ENCODE peak calls at places on chromosomes 1 and 21, in nine cellular contexts. F is cardiac muscle cell, W is neuronal stem cell, Z is right lobe of liver, I is adrenal gland, T is dorsolateral prefrontal cortex, G is heart right ventricle, O is tibial artery, S is WERI-Rb-1. K is an unnamed sample.
A peak's percentile ranks its signal among the peaks of the same experiment; 100 is the strongest.

GRCh38 chr1:228465571-228466146 is 21.5 kb upstream of the RNF187 start:
- DNase-seq in S (peak; percentile 17), O (no peak), T (no peak), F (no peak), I (no peak), Z (no peak), G (no peak), W (no peak), K (no peak)

GRCh38 chr1:77553568-77554291 is 128.7 kb downstream of the ZZZ3 start:
- DNase-seq in Z (no peak), I (no peak), W (no peak), S (no peak), F (no peak), T (no peak), G (no peak), O (no peak), K (no peak)

GRCh38 chr1:57067863-57068262 is 102.0 kb upstream of the C8B start:
- DNase-seq in T (no peak), F (peak; percentile 10), W (no peak), O (no peak), Z (no peak), G (peak; percentile 17), S (peak; percentile 33), I (no peak), K (no peak)

GRCh38 chr1:244065960-244066388 is 14.9 kb downstream of the ZBTB18 start:
- DNase-seq in I (no peak), S (no peak), G (no peak), O (no peak), W (no peak), T (no peak), Z (no peak), F (peak; percentile 93), K (no peak)

GRCh38 chr1:34924759-34925555 is 4.5 kb downstream of the DLGAP3 start:
- DNase-seq in O (peak; percentile 53), S (no peak), T (no peak), Z (peak; percentile 62), I (peak; percentile 79), F (peak; percentile 73), G (peak; percentile 64), W (peak; percentile 82), K (peak; percentile 29)

GRCh38 chr1:212498243-212498642 is 65.5 kb downstream of the NENF start:
- DNase-seq in S (no peak), Z (no peak), G (no peak), I (peak; percentile 29), W (no peak), F (peak; percentile 93), T (peak; percentile 29), O (no peak), K (no peak)

GRCh38 chr1:57517587-57518397 is 93.9 kb upstream of the DAB1 start:
- DNase-seq in O (no peak), Z (no peak), G (no peak), W (no peak), T (no peak), I (no peak), S (no peak), F (no peak), K (no peak)

GRCh38 chr21:23131177-23131576 is 2133.0 kb downstream of the NCAM2 start:
- DNase-seq in W (no peak), Z (no peak), G (no peak), F (no peak), I (no peak), O (no peak), T (no peak), S (peak; percentile 28), K (no peak)

GRCh38 chr1:234154320-234155251 is 218.7 kb upstream of the COA6 start:
- DNase-seq in G (no peak), I (peak; percentile 24), F (peak; percentile 82), O (no peak), W (peak; percentile 78), S (peak; percentile 68), Z (no peak), T (no peak), K (peak; percentile 45)

GRCh38 chr1:157142765-157143423 is 4.7 kb upstream of the ETV3 start:
- DNase-seq in T (no peak), I (no peak), F (no peak), Z (no peak), S (no peak), O (no peak), G (no peak), W (no peak), K (no peak)

GRCh38 chr1:163174524-163175437 is 27.9 kb downstream of the RGS5 start:
- DNase-seq in I (peak; percentile 77), F (peak; percentile 85), T (peak; percentile 63), W (peak; percentile 35), O (peak; percentile 76), G (peak; percentile 76), S (peak; percentile 91), Z (peak; percentile 57), K (peak; percentile 34)

GRCh38 chr1:34108269-34108668 is 56.8 kb downstream of the CSMD2 start:
- DNase-seq in F (no peak), O (no peak), I (no peak), S (no peak), W (no peak), Z (no peak), T (no peak), G (no peak), K (no peak)

GRCh38 chr1:33173091-33173490 is 8.8 kb downstream of the TRIM62 start:
- DNase-seq in Z (no peak), O (no peak), W (no peak), G (no peak), T (no peak), I (no peak), F (no peak), S (no peak), K (no peak)

GRCh38 chr1:101242331-101243050 is 5.7 kb downstream of the S1PR1 start:
- DNase-seq in T (no peak), I (no peak), W (no peak), O (no peak), F (peak; percentile 68), G (no peak), Z (no peak), S (no peak), K (no peak)

GRCh38 chr1:81757398-81758020 is 43.2 kb upstream of the ADGRL2 start:
- DNase-seq in Z (no peak), W (no peak), I (no peak), S (no peak), T (no peak), G (no peak), F (peak; percentile 20), O (no peak), K (no peak)

GRCh38 chr1:86018311-86018923 is 138.2 kb downstream of the COL24A1 start:
- DNase-seq in T (no peak), O (no peak), Z (no peak), F (peak; percentile 45), S (no peak), W (peak; percentile 26), G (no peak), I (no peak), K (peak; percentile 18)

GRCh38 chr1:228809621-228810313 is 74.5 kb downstream of the RHOU start:
- DNase-seq in O (no peak), S (no peak), T (no peak), W (no peak), F (no peak), I (no peak), Z (peak; percentile 78), G (no peak), K (no peak)

GRCh38 chr1:157045251-157046218 is at the start of gene ARHGEF11:
- DNase-seq in G (peak; percentile 94), F (peak; percentile 95), O (peak; percentile 89), S (peak; percentile 98), T (peak; percentile 90), W (peak; percentile 92), Z (peak; percentile 95), I (peak; percentile 95), K (peak; percentile 22)

GRCh38 chr1:218674280-218674773 is 329.2 kb downstream of the TGFB2 start:
- DNase-seq in W (peak; percentile 68), I (peak; percentile 7), Z (no peak), S (no peak), G (no peak), T (no peak), F (peak; percentile 91), O (no peak), K (no peak)

GRCh38 chr1:23967871-23968270 is 8.2 kb downstream of the PNRC2 start:
- DNase-seq in I (no peak), G (no peak), Z (no peak), O (no peak), T (no peak), W (no peak), S (no peak), F (no peak), K (no peak)

GRCh38 chr1:23963617-23964234 is 4.1 kb downstream of the PNRC2 start:
- DNase-seq in O (no peak), Z (no peak), G (no peak), I (no peak), W (no peak), F (no peak), S (no peak), T (no peak), K (no peak)

GRCh38 chr1:23966973-23967493 is 7.4 kb downstream of the PNRC2 start:
- DNase-seq in S (no peak), O (no peak), I (no peak), W (no peak), Z (no peak), F (no peak), T (no peak), G (no peak), K (no peak)

GRCh38 chr1:23964790-23965740 is 5.4 kb downstream of the PNRC2 start:
- DNase-seq in I (no peak), G (no peak), T (no peak), F (peak; percentile 72), Z (no peak), S (no peak), O (no peak), W (no peak), K (no peak)

GRCh38 chr1:23964235-23964668 is 4.6 kb downstream of the PNRC2 start:
- DNase-seq in O (no peak), T (no peak), W (no peak), F (peak; percentile 19), S (no peak), G (no peak), Z (no peak), I (no peak), K (no peak)
- H3K27ac ChIP-seq in O (peak overlapping the region; percentile 43), T (peak overlapping the region; percentile 38), W (no peak overlapping the region), F (peak overlapping the region; percentile 82), S (no peak overlapping the region), G (peak overlapping the region; percentile 40), Z (no peak overlapping the region), I (peak overlapping the region; percentile 51), K (peak overlapping the region; percentile 30)

GRCh38 chr1:109825774-109826173 is 62.1 kb upstream of the EPS8L3 start:
- DNase-seq in O (no peak), G (no peak), I (no peak), S (no peak), T (no peak), Z (no peak), F (peak; percentile 33), W (no peak), K (no peak)
- H3K27ac ChIP-seq in O (no peak overlapping the region), G (no peak overlapping the region), I (no peak overlapping the region), S (no peak overlapping the region), T (no peak overlapping the region), Z (no peak overlapping the region), F (no peak overlapping the region), W (no peak overlapping the region), K (no peak overlapping the region)

GRCh38 chr1:174206148-174206826 is 47.0 kb downstream of the RABGAP1L start:
- DNase-seq in I (no peak), F (peak; percentile 15), O (no peak), W (no peak), S (no peak), T (no peak), Z (no peak), G (no peak), K (no peak)
- H3K27ac ChIP-seq in I (no peak overlapping the region), F (no peak overlapping the region), O (no peak overlapping the region), W (no peak overlapping the region), S (no peak overlapping the region), T (no peak overlapping the region), Z (no peak overlapping the region), G (no peak overlapping the region), K (no peak overlapping the region)

GRCh38 chr1:1068077-1068373 is 6.1 kb downstream of the RNF223 start:
- DNase-seq in I (no peak), F (no peak), S (no peak), G (no peak), T (no peak), Z (no peak), O (no peak), W (no peak), K (no peak)
- H3K27ac ChIP-seq in I (no peak overlapping the region), F (no peak overlapping the region), S (no peak overlapping the region), G (no peak overlapping the region), T (no peak overlapping the region), Z (no peak overlapping the region), O (no peak overlapping the region), W (no peak overlapping the region), K (no peak overlapping the region)